ENCODE peak calls at places on chromosomes 13 and 19, in five cellular contexts. A, L, K, M and V are unnamed samples.

GRCh38 chr19:58150328-58150921 is at the start of gene ZNF329:
- DNase-seq in K (peak), A (peak), M (peak), L (peak), V (peak)

GRCh38 chr13:73060251-73061160 is 1.7 kb downstream of the KLF5 start:
- DNase-seq in A (no peak), M (peak), K (no peak), L (peak), V (no peak)

GRCh38 chr19:7772752-7773291 is 9.8 kb downstream of the CLEC4M start:
- DNase-seq in K (peak), A (no peak), M (no peak), L (no peak), V (peak)

GRCh38 chr13:55999709-56000108 is 1141.0 kb upstream of the PRR20A start:
- DNase-seq in M (no peak), K (no peak), A (no peak), L (no peak), V (no peak)

GRCh38 chr19:45641274-45642105 is 2.3 kb upstream of the EML2 start:
- DNase-seq in A (peak), K (peak), L (peak), M (peak), V (peak)

GRCh38 chr13:105196052-105196451 is 1339.4 kb downstream of the EFNB2 start:
- DNase-seq in M (peak), L (no peak), A (no peak), K (no peak), V (no peak)

GRCh38 chr13:84648069-84648640 is 765.9 kb upstream of the SLITRK1 start:
- DNase-seq in K (no peak), A (no peak), M (no peak), L (no peak), V (no peak)

GRCh38 chr13:27960362-27961226 is 8.5 kb downstream of the CDX2 start:
- DNase-seq in A (peak), M (peak), L (peak), K (peak), V (no peak)

GRCh38 chr13:72521965-72522661 is 205.3 kb downstream of the MZT1 start:
- DNase-seq in M (no peak), A (no peak), K (no peak), L (no peak), V (no peak)

GRCh38 chr13:62293081-62293480 is 877.4 kb upstream of the PCDH20 start:
- DNase-seq in K (no peak), A (no peak), M (no peak), L (no peak), V (no peak)

GRCh38 chr19:10474962-10475451 is 28.1 kb downstream of the KEAP1 start:
- DNase-seq in M (no peak), L (no peak), A (no peak), K (no peak), V (no peak)

GRCh38 chr19:10473192-10473591 is 30.0 kb downstream of the KEAP1 start:
- DNase-seq in L (no peak), M (no peak), A (no peak), K (no peak), V (no peak)

GRCh38 chr19:10478476-10478875 is 24.7 kb downstream of the KEAP1 start:
- DNase-seq in A (no peak), M (no peak), L (no peak), K (no peak), V (no peak)

DNA sequence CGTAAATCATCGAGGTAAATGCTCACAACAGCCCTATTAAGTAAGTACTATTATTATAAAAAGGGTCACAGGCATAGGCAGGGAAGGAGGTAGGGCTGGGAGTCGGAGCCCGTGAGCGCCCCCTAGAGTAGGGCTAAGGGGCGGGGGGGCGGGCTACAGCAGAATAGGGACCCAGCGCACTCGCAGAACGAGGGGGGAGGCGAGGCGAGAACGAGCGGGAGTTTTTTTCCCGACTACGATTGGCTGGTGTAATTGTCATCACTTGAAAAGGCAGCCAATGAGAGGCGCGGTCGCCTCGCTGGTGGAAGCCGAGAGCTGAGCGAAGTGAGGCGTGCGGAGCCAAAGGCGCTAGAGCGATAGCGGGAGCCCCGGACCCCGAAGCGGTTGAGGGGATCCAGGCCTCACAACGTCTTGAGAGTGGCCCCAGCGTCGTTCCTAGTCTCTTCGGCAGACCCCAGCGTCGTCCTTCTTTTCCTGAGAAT is 24.2 kb downstream of the KEAP1 start:
- DNase-seq in M (peak), K (peak), L (peak), A (no peak), V (peak)
- H3K4me3 ChIP-seq in M (peak), K (no peak), L (peak), A (no peak), V (no peak)

GRCh38 chr19:899363-900301 is 6.3 kb downstream of the RNU6-9 start:
- DNase-seq in M (no peak), L (no peak), A (no peak), K (peak), V (no peak)
- H3K4me3 ChIP-seq in M (no peak), L (no peak), A (no peak), K (no peak), V (no peak)

GRCh38 chr19:17505218-17505617 is 6.2 kb upstream of the PGLS start:
- DNase-seq in L (no peak), K (no peak), M (no peak), A (no peak), V (no peak)

GRCh38 chr19:17504456-17504855 is 7.0 kb upstream of the PGLS start:
- DNase-seq in L (no peak), M (no peak), K (no peak), A (no peak), V (no peak)

GRCh38 chr19:17503240-17503639 is 8.2 kb upstream of the PGLS start:
- DNase-seq in M (no peak), K (no peak), L (no peak), A (no peak), V (no peak)

GRCh38 chr19:17506745-17507144 is 4.7 kb upstream of the PGLS start:
- DNase-seq in L (no peak), K (no peak), A (no peak), M (no peak), V (no peak)

GRCh38 chr19:17504030-17504429 is 7.4 kb upstream of the PGLS start:
- DNase-seq in M (no peak), A (no peak), L (no peak), K (no peak), V (no peak)
- H3K4me3 ChIP-seq in M (no peak), A (no peak), L (no peak), K (no peak), V (no peak)

DNA sequence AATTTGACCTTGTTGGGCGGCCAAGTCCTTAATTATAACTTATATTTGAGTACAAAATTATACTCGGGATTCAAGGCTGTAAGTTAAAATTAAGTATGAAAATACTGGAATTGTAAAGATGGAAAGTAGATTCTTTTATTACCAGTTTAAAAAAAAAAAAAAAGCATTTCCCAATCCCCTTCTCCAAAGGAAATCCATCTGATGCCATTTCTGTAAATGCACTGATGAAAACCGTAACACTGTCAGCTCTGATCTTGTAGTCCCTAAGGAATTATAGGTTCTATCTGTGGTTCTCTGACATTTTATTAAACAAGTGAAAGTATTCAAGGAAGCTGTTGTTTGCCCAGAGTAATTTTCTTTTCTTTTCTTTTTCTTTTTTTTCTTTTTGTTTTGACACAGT is 41.6 kb upstream of the HNRNPA1L2 start:
- DNase-seq in L (no peak), M (no peak), K (no peak), A (no peak), V (no peak)
- H3K4me3 ChIP-seq in L (peak), M (peak), K (no peak), A (no peak), V (no peak)

GRCh38 chr19:50602496-50602895 is 34.3 kb upstream of the LRRC4B start:
- DNase-seq in A (no peak), M (no peak), K (no peak), L (no peak), V (no peak)

GRCh38 chr19:50602935-50603334 is 34.7 kb upstream of the LRRC4B start:
- DNase-seq in M (no peak), L (no peak), K (no peak), A (no peak), V (no peak)

GRCh38 chr19:50602089-50602422 is 33.8 kb upstream of the LRRC4B start:
- DNase-seq in A (no peak), L (no peak), K (no peak), M (no peak), V (no peak)

GRCh38 chr19:50607874-50608785 is 31.6 kb downstream of the SYT3 start:
- DNase-seq in L (peak), A (peak), K (peak), M (peak), V (peak)

DNA sequence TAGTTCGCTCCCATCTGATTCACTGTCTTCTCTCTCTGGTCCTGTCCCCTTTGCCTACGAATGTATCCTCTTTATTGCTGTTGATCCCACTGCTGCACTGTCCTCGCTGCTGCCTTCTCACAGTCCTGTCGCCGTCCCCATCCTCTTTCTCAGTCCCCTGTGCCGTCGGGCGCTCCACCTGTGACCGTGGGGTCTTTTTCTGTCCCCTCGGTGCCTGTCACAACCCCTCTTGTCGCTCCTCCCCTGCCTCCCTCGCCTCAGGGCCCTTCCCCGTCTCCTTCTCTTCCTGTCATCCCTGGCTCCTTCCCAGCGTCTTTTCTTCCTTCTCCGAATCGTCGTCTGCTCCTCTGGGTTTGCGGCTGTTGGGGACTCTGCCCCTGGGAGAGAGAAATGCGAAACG is 32.3 kb downstream of the SYT3 start:
- DNase-seq in A (no peak), K (no peak), L (no peak), M (no peak), V (no peak)
- H3K4me3 ChIP-seq in A (no peak), K (no peak), L (no peak), M (no peak), V (no peak)

GRCh38 chr19:51140441-51140840 is 1.7 kb upstream of the SIGLEC7 start:
- DNase-seq in A (no peak), K (no peak), M (no peak), L (no peak), V (no peak)

GRCh38 chr19:51143486-51143885 is 1.4 kb downstream of the SIGLEC7 start:
- DNase-seq in K (no peak), M (no peak), L (no peak), A (no peak), V (no peak)

GRCh38 chr19:51141181-51141580 is 920 bp upstream of the SIGLEC7 start:
- DNase-seq in A (no peak), K (no peak), L (no peak), M (no peak), V (no peak)

GRCh38 chr19:51144482-51145045 is 2.5 kb downstream of the SIGLEC7 start:
- DNase-seq in M (no peak), L (no peak), A (no peak), K (no peak), V (no peak)

GRCh38 chr19:51142119-51142518 is at the start of gene SIGLEC7:
- DNase-seq in M (no peak), A (no peak), K (no peak), L (no peak), V (no peak)
- H3K4me3 ChIP-seq in M (no peak), A (no peak), K (no peak), L (no peak), V (no peak)

GRCh38 chr19:2306971-2307370 is 983 bp downstream of the LINGO3 start:
- DNase-seq in M (no peak), K (no peak), A (no peak), L (no peak), V (no peak)

GRCh38 chr19:2307518-2308012 is 389 bp downstream of the LINGO3 start:
- DNase-seq in K (no peak), A (no peak), M (no peak), L (no peak), V (no peak)

GRCh38 chr19:2305974-2306806 is 1.8 kb downstream of the LINGO3 start:
- DNase-seq in A (no peak), M (no peak), L (no peak), K (no peak), V (no peak)

GRCh38 chr19:2303209-2303798 is 4.7 kb downstream of the LINGO3 start:
- DNase-seq in K (no peak), L (no peak), A (no peak), M (no peak), V (no peak)

GRCh38 chr19:2305424-2305823 is 2.5 kb downstream of the LINGO3 start:
- DNase-seq in M (no peak), K (no peak), L (no peak), A (no peak), V (no peak)
- H3K4me3 ChIP-seq in M (no peak), K (no peak), L (no peak), A (no peak), V (no peak)